ENCODE peak calls at places on chromosomes 3 and 15, in ten cellular contexts. A, U, B, G, Z, D, Q, N, H and R are unnamed samples.

GRCh38 chr3:24264748-24265158 is 229.9 kb downstream of the THRB start:
- DNase-seq in A (peak), U (peak), B (peak), G (no peak), Z (peak), D (peak), Q (no peak), N (peak), H (no peak), R (peak)

GRCh38 chr3:9399746-9400145 is 2.3 kb downstream of the SETD5 start:
- DNase-seq in A (no peak), U (peak), B (peak), G (peak), Z (peak), D (peak), Q (peak), N (peak), H (peak), R (peak)

GRCh38 chr15:51121631-51122225 is 27.0 kb upstream of the TNFAIP8L3 start:
- DNase-seq in A (no peak), U (no peak), B (no peak), G (no peak), Z (peak), D (peak), Q (no peak), N (no peak), H (no peak), R (no peak)

GRCh38 chr3:68007621-68008226 is 353.3 kb upstream of the SUCLG2 start:
- DNase-seq in A (no peak), U (no peak), B (no peak), G (no peak), Z (no peak), D (peak), Q (peak), N (peak), H (no peak), R (no peak)

GRCh38 chr3:42115223-42115622 is 24.1 kb downstream of the TRAK1 start:
- DNase-seq in A (no peak), U (no peak), B (no peak), G (no peak), Z (peak), D (peak), Q (peak), N (no peak), H (no peak), R (no peak)

GRCh38 chr3:49928511-49929017 is 1.0 kb downstream of the MON1A start:
- DNase-seq in A (no peak), U (no peak), B (no peak), G (no peak), Z (no peak), D (no peak), Q (no peak), N (no peak), H (no peak), R (no peak)

GRCh38 chr3:132788299-132788698 is 66.1 kb upstream of the NPHP3 start:
- DNase-seq in A (no peak), U (peak), B (peak), G (peak), Z (peak), D (peak), Q (no peak), N (no peak), H (no peak), R (peak)

GRCh38 chr3:57910988-57911387 is 97.2 kb upstream of the FLNB start:
- DNase-seq in A (peak), U (peak), B (peak), G (no peak), Z (no peak), D (peak), Q (no peak), N (peak), H (no peak), R (peak)

GRCh38 chr15:40937762-40938529 is 8.8 kb downstream of the DLL4 start:
- DNase-seq in A (peak), U (no peak), B (no peak), G (no peak), Z (no peak), D (peak), Q (no peak), N (no peak), H (no peak), R (no peak)

GRCh38 chr3:49619649-49620048 is 54.5 kb upstream of the APEH start:
- DNase-seq in A (no peak), U (no peak), B (no peak), G (no peak), Z (no peak), D (no peak), Q (no peak), N (no peak), H (no peak), R (no peak)

GRCh38 chr15:85620321-85621044 is 174.2 kb downstream of the KLHL25 start:
- DNase-seq in A (no peak), U (peak), B (peak), G (peak), Z (peak), D (peak), Q (no peak), N (no peak), H (no peak), R (peak)

GRCh38 chr3:195900426-195901355 is 7.7 kb downstream of the TNK2 start:
- DNase-seq in A (no peak), U (peak), B (peak), G (peak), Z (no peak), D (peak), Q (peak), N (no peak), H (peak), R (no peak)

GRCh38 chr3:185691622-185692021 is 105.5 kb downstream of the SENP2 start:
- DNase-seq in A (no peak), U (no peak), B (no peak), G (no peak), Z (no peak), D (no peak), Q (no peak), N (no peak), H (no peak), R (no peak)

GRCh38 chr3:175477651-175478224 is 618.6 kb downstream of the NAALADL2 start:
- DNase-seq in A (no peak), U (no peak), B (no peak), G (no peak), Z (no peak), D (no peak), Q (no peak), N (no peak), H (no peak), R (no peak)

GRCh38 chr3:192413461-192413860 is 313.9 kb downstream of the FGF12 start:
- DNase-seq in A (peak), U (no peak), B (no peak), G (no peak), Z (no peak), D (no peak), Q (no peak), N (no peak), H (no peak), R (no peak)

GRCh38 chr3:69299344-69299743 is 86.5 kb downstream of the FRMD4B start:
- DNase-seq in A (no peak), U (no peak), B (no peak), G (no peak), Z (no peak), D (peak), Q (no peak), N (no peak), H (no peak), R (no peak)

GRCh38 chr3:126313166-126313565 is 44.0 kb downstream of the KLF15 start:
- DNase-seq in A (no peak), U (peak), B (peak), G (no peak), Z (peak), D (peak), Q (no peak), N (no peak), H (no peak), R (no peak)

GRCh38 chr3:128726691-128727031 is 678 bp downstream of the RAB7A start:
- DNase-seq in A (no peak), U (peak), B (peak), G (peak), Z (peak), D (peak), Q (peak), N (peak), H (peak), R (peak)

GRCh38 chr15:84982301-84982920 is 755 bp downstream of the PDE8A start:
- DNase-seq in A (no peak), U (peak), B (peak), G (peak), Z (peak), D (peak), Q (peak), N (peak), H (peak), R (peak)

GRCh38 chr15:58501636-58502178 is 69.9 kb downstream of the LIPC start:
- DNase-seq in A (no peak), U (no peak), B (no peak), G (no peak), Z (no peak), D (no peak), Q (no peak), N (no peak), H (no peak), R (no peak)

GRCh38 chr3:182484682-182485081 is 308.6 kb upstream of the ATP11B start:
- DNase-seq in A (no peak), U (no peak), B (no peak), G (no peak), Z (no peak), D (no peak), Q (no peak), N (no peak), H (no peak), R (no peak)

GRCh38 chr15:66798426-66799061 is 96.5 kb downstream of the SMAD6 start:
- DNase-seq in A (no peak), U (peak), B (peak), G (no peak), Z (no peak), D (peak), Q (no peak), N (no peak), H (no peak), R (peak)

GRCh38 chr15:101491739-101492640 is 2.5 kb upstream of the PCSK6 start:
- DNase-seq in A (no peak), U (no peak), B (no peak), G (no peak), Z (no peak), D (no peak), Q (no peak), N (no peak), H (no peak), R (no peak)

GRCh38 chr3:10551821-10552630 is 46.6 kb upstream of the ATP2B2 start:
- DNase-seq in A (peak), U (no peak), B (peak), G (peak), Z (peak), D (peak), Q (peak), N (no peak), H (no peak), R (no peak)

GRCh38 chr15:36331531-36332275 is 247.7 kb upstream of the CDIN1 start:
- DNase-seq in A (no peak), U (peak), B (no peak), G (no peak), Z (peak), D (peak), Q (no peak), N (no peak), H (no peak), R (peak)

GRCh38 chr15:63077952-63078351 is 35.4 kb downstream of the TPM1 start:
- DNase-seq in A (no peak), U (no peak), B (no peak), G (no peak), Z (no peak), D (no peak), Q (no peak), N (no peak), H (no peak), R (no peak)

GRCh38 chr3:64977308-64978100 is 289.7 kb upstream of the ADAMTS9 start:
- DNase-seq in A (no peak), U (peak), B (peak), G (no peak), Z (peak), D (peak), Q (no peak), N (no peak), H (no peak), R (peak)

GRCh38 chr3:103810167-103810566 is 1375.4 kb downstream of the ZPLD1 start:
- DNase-seq in A (no peak), U (no peak), B (no peak), G (no peak), Z (no peak), D (no peak), Q (no peak), N (no peak), H (no peak), R (no peak)

GRCh38 chr3:53104762-53105161 is 25.5 kb downstream of the RFT1 start:
- DNase-seq in A (no peak), U (no peak), B (no peak), G (no peak), Z (no peak), D (no peak), Q (no peak), N (no peak), H (no peak), R (no peak)

GRCh38 chr3:99678926-99679325 is 40.5 kb downstream of the COL8A1 start:
- DNase-seq in A (no peak), U (no peak), B (no peak), G (no peak), Z (no peak), D (peak), Q (no peak), N (no peak), H (no peak), R (no peak)

GRCh38 chr3:177603137-177603603 is 405.9 kb upstream of the TBL1XR1 start:
- DNase-seq in A (no peak), U (peak), B (no peak), G (no peak), Z (no peak), D (no peak), Q (no peak), N (no peak), H (no peak), R (peak)

GRCh38 chr3:151117044-151117443 is 31.6 kb downstream of the MED12L start:
- DNase-seq in A (no peak), U (no peak), B (no peak), G (no peak), Z (no peak), D (no peak), Q (no peak), N (no peak), H (no peak), R (no peak)
- TF ChIP-seq CTCF in A (no peak), U (no peak), B (no peak), G (no peak), Z (no peak), D (no peak), Q (no peak), N (peak), H (no peak), R (peak)

DNA sequence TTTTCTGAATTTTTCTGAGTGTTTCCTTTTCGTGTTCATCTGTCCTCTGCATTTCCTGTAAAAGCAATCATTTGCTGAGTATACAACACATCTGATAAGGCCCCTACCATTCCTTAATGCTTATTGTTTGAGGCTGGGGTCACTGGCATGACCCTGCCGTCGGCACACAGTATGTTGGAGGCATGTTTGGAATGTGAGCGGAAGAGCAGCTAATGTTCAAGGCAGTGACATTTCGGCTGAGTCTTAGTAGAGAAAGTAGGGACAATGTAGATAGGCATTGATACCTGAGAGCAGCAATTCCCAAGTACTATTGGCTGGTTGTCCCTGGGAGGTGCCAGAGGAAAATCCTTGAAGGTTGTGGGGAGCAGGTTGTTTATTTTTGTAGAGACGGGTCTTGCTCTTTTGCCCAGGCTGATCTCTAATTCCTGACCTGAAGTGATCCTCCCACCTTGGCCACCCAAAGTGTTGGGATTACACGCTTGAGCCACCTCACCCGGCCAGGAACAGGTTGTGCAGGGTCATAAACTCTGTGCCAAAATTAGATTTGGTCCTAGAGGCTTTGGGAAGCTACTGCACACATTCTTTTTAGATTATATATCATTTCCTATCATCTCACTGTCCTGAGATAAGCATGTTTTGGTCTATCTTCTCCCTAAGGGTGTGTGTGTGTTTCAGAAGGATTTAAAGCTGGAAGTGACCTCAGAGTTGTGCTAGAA is 13.5 kb downstream of the PTPN23 start:
- DNase-seq in A (no peak), U (no peak), B (peak), G (no peak), Z (no peak), D (peak), Q (no peak), N (no peak), H (no peak), R (peak)
- H3K4me3 ChIP-seq in A (no peak), U (no peak), B (no peak), G (no peak), Z (no peak), D (no peak), Q (no peak), N (no peak), H (no peak), R (no peak)

GRCh38 chr3:150367771-150368170 is 40.3 kb upstream of the TSC22D2 start:
- DNase-seq in A (no peak), U (no peak), B (no peak), G (no peak), Z (peak), D (peak), Q (no peak), N (no peak), H (no peak), R (no peak)

GRCh38 chr3:150370982-150371381 is 37.1 kb upstream of the TSC22D2 start:
- DNase-seq in A (no peak), U (no peak), B (no peak), G (no peak), Z (no peak), D (peak), Q (no peak), N (no peak), H (no peak), R (peak)

GRCh38 chr3:150371741-150372254 is 36.3 kb upstream of the TSC22D2 start:
- DNase-seq in A (peak), U (peak), B (peak), G (peak), Z (peak), D (peak), Q (no peak), N (no peak), H (no peak), R (peak)

GRCh38 chr3:150372320-150373118 is 35.6 kb upstream of the TSC22D2 start:
- DNase-seq in A (peak), U (no peak), B (peak), G (no peak), Z (peak), D (peak), Q (no peak), N (no peak), H (no peak), R (peak)

GRCh38 chr3:150370129-150370602 is 37.9 kb upstream of the TSC22D2 start:
- DNase-seq in A (peak), U (peak), B (peak), G (peak), Z (peak), D (peak), Q (no peak), N (no peak), H (no peak), R (peak)
- TF ChIP-seq CTCF in A (no peak), U (peak), B (peak), G (peak), Z (peak), D (peak), Q (no peak), N (no peak), H (no peak), R (peak)

GRCh38 chr3:164781755-164782154 is 296.5 kb downstream of the SI start:
- DNase-seq in A (no peak), U (no peak), B (no peak), G (no peak), Z (no peak), D (no peak), Q (no peak), N (no peak), H (no peak), R (no peak)

DNA sequence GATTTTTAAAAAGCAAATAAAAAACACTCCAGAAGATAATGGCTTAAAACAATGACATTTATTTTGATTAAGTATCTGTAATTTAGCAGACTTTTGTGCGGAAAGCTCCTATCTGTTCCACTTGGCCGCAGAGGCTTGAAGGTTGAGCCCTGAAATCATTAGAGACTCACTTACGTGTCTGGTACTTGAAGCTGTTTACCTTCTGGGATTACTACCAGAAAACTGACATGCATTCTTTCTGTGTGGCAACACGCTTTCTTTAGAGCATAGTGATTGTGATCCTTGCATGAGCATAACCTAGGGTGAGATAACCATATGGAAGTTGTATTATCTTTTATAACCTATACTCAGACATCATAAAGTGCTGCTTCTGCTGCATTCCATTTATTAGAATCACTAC is 298.5 kb downstream of the SI start:
- DNase-seq in A (no peak), U (no peak), B (no peak), G (no peak), Z (no peak), D (no peak), Q (no peak), N (no peak), H (no peak), R (no peak)
- H3K4me3 ChIP-seq in A (no peak), U (no peak), B (no peak), G (no peak), Z (no peak), D (no peak), Q (no peak), N (no peak), H (no peak), R (no peak)

DNA sequence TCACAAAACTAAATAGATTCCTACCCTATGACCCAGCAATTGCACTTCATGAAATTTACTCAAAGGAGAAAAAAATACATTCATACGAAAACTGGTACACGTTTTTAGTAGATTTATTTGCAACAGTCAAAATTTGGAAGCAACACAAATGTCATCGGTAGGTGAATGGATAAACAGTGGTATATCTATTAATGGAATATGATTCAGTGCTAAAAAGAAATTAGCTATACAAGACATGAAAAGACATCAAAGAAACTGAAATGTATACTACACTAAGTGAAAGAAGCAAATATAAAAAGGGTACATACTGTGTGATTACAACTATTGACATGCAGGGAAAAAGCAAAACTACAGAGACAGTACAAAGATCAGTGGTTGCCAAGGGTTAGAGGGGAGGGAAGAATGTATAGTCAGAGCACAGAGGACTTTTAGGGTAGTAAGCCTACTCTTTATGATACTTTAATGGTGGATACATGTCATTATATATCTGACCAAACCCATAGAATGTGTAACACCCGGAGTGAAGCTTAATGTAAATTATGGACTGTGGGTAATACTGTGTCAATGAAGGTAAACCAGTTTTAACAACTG is 31.6 kb downstream of the RFX7 start:
- DNase-seq in A (no peak), U (no peak), B (no peak), G (no peak), Z (no peak), D (no peak), Q (no peak), N (no peak), H (no peak), R (no peak)
- TF ChIP-seq CTCF in A (no peak), U (no peak), B (no peak), G (no peak), Z (no peak), D (no peak), Q (no peak), N (no peak), H (no peak), R (no peak)